ENCODE peak calls at places on chromosomes 16 and 17, in five cellular contexts. D, Q, T, G and I are unnamed samples.

GRCh38 chr16:74726736-74727135 is 26.1 kb upstream of the MLKL start:
- DNase-seq in G (no peak), Q (peak), D (peak), T (peak), I (no peak)

GRCh38 chr16:68756250-68757051 is 19.4 kb downstream of the CDH1 start:
- DNase-seq in G (peak), D (no peak), Q (peak), T (no peak), I (no peak)

GRCh38 chr17:75864448-75864871 is 9.3 kb upstream of the WBP2 start:
- DNase-seq in T (peak), Q (no peak), G (peak), D (no peak), I (no peak)

GRCh38 chr16:4463522-4464163 is 10.8 kb downstream of the NMRAL1 start:
- DNase-seq in T (no peak), G (no peak), Q (no peak), D (no peak), I (no peak)

GRCh38 chr17:69961488-69962145 is 113.4 kb upstream of the KCNJ16 start:
- DNase-seq in D (no peak), G (no peak), Q (no peak), T (peak), I (peak)

GRCh38 chr16:78566397-78567073 is 467.1 kb downstream of the WWOX start:
- DNase-seq in Q (no peak), G (no peak), D (no peak), T (no peak), I (no peak)

GRCh38 chr16:77387075-77387474 is 47.8 kb downstream of the ADAMTS18 start:
- DNase-seq in G (no peak), D (no peak), T (no peak), Q (no peak), I (peak)

GRCh38 chr16:58464047-58464915 is 35.7 kb upstream of the NDRG4 start:
- DNase-seq in D (no peak), T (no peak), Q (no peak), G (no peak), I (no peak)

GRCh38 chr16:82031116-82032084 is 3.7 kb upstream of the HSD17B2 start:
- DNase-seq in Q (peak), D (peak), G (no peak), T (peak), I (peak)

GRCh38 chr17:61468263-61468907 is 16.2 kb downstream of the TBX4 start:
- DNase-seq in D (no peak), T (no peak), Q (no peak), G (no peak), I (no peak)

GRCh38 chr17:57394375-57394774 is 138.1 kb downstream of the MSI2 start:
- DNase-seq in G (no peak), T (no peak), D (no peak), Q (no peak), I (no peak)

GRCh38 chr17:18261659-18262058 is 1.2 kb downstream of the MIEF2 start:
- DNase-seq in T (no peak), Q (no peak), D (no peak), G (no peak), I (no peak)

GRCh38 chr16:73071131-73071940 is 23.4 kb upstream of the ZFHX3 start:
- DNase-seq in D (peak), Q (peak), G (no peak), T (no peak), I (peak)

GRCh38 chr16:652454-653021 is 3.4 kb downstream of the WDR90 start:
- DNase-seq in Q (no peak), D (no peak), T (no peak), G (no peak), I (no peak)

GRCh38 chr17:75927286-75927922 is 13.4 kb downstream of the FBF1 start:
- DNase-seq in T (peak), G (no peak), Q (peak), D (peak), I (no peak)

GRCh38 chr17:81049372-81049911 is 14.5 kb downstream of the BAIAP2 start:
- DNase-seq in G (peak), Q (no peak), T (no peak), D (no peak), I (no peak)

GRCh38 chr16:24367186-24367585 is 111.1 kb downstream of the CACNG3 start:
- DNase-seq in G (no peak), Q (no peak), D (no peak), T (no peak), I (no peak)

GRCh38 chr17:37648555-37648954 is 5.3 kb upstream of the DDX52 start:
- DNase-seq in D (no peak), Q (no peak), G (no peak), T (no peak), I (peak)

GRCh38 chr16:27174798-27175197 is 28.5 kb upstream of the KDM8 start:
- DNase-seq in G (no peak), D (no peak), Q (peak), T (peak), I (no peak)

GRCh38 chr17:64041912-64042311 is 21.5 kb upstream of the ICAM2 start:
- DNase-seq in Q (no peak), D (no peak), T (no peak), G (no peak), I (no peak)

GRCh38 chr17:38868095-38868967 is 1.5 kb upstream of the LASP1 start:
- DNase-seq in G (peak), T (no peak), Q (peak), D (peak), I (peak)

GRCh38 chr16:72963921-72964320 is 84.0 kb downstream of the ZFHX3 start:
- DNase-seq in T (no peak), D (no peak), Q (no peak), G (no peak), I (no peak)

GRCh38 chr17:64262422-64263260 is at the start of gene TEX2:
- DNase-seq in Q (no peak), G (no peak), D (peak), T (peak), I (peak)

GRCh38 chr17:80664217-80664780 is 119.7 kb downstream of the RPTOR start:
- DNase-seq in T (no peak), D (no peak), Q (no peak), G (no peak), I (no peak)

GRCh38 chr17:4679652-4680051 is 24.3 kb downstream of the PELP1 start:
- DNase-seq in D (no peak), T (no peak), G (no peak), Q (peak), I (peak)

GRCh38 chr16:69880640-69881133 is 70.4 kb upstream of the CLEC18A start:
- DNase-seq in T (no peak), G (no peak), D (no peak), Q (no peak), I (no peak)

GRCh38 chr17:67377727-67378443 is 804 bp downstream of the PITPNC1 start:
- DNase-seq in G (no peak), T (peak), D (no peak), Q (peak), I (no peak)

GRCh38 chr16:86718118-86718517 is 139.8 kb downstream of the FOXL1 start:
- DNase-seq in G (peak), T (no peak), Q (peak), D (no peak), I (peak)

GRCh38 chr17:29709861-29710849 is 87.4 kb upstream of the CORO6 start:
- DNase-seq in Q (no peak), D (no peak), G (no peak), T (no peak), I (no peak)

GRCh38 chr16:47732806-47733150 is 271.6 kb downstream of the PHKB start:
- DNase-seq in G (no peak), T (no peak), D (no peak), Q (peak), I (peak)

GRCh38 chr16:22217890-22218730 is 12.0 kb downstream of the EEF2K start:
- DNase-seq in Q (peak), D (no peak), T (peak), G (peak), I (no peak)

GRCh38 chr17:35744830-35745229 is 8.2 kb downstream of the GAS2L2 start:
- DNase-seq in T (no peak), Q (no peak), D (no peak), G (no peak), I (no peak)

GRCh38 chr17:40530531-40530987 is 29.1 kb upstream of the TNS4 start:
- DNase-seq in Q (no peak), G (no peak), T (no peak), D (no peak), I (no peak)

GRCh38 chr17:5758651-5759050 is 174.3 kb upstream of the NLRP1 start:
- DNase-seq in D (peak), G (peak), Q (peak), T (peak), I (peak)

GRCh38 chr17:33220031-33220430 is 73.1 kb downstream of the ASIC2 start:
- DNase-seq in T (no peak), G (no peak), D (no peak), Q (no peak), I (no peak)
- H3K27ac ChIP-seq in T (no peak), G (no peak), D (no peak), Q (no peak), I (no peak)

GRCh38 chr17:28612936-28613872 is 781 bp downstream of the RSKR start:
- DNase-seq in Q (peak), G (no peak), D (peak), T (peak), I (peak)
- TF ChIP-seq MYC in Q (no peak), G (no peak), D (no peak), T (no peak), I (no peak)

DNA sequence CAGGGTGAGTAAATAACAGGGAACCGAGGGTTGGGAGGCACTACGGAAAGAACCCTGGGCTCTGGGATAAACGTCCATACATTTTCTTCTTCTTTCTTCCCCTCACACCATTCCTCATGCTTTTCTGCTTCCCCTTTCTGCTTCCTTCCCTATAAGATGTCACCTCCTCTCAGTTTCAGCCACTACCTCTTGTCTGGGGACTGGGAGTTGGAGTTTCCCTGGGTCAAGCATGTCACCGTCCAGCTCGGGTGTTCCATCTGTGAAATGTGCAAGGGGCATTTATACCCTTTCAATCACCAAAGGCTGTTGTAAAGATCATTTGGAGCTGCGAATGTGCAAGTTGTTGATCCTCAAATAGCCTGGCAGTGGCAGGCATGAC is 17.5 kb upstream of the CCL22 start:
- DNase-seq in Q (no peak), G (peak), D (no peak), T (no peak), I (no peak)
- H3K27ac ChIP-seq in Q (peak), G (peak), D (no peak), T (no peak), I (no peak)

DNA sequence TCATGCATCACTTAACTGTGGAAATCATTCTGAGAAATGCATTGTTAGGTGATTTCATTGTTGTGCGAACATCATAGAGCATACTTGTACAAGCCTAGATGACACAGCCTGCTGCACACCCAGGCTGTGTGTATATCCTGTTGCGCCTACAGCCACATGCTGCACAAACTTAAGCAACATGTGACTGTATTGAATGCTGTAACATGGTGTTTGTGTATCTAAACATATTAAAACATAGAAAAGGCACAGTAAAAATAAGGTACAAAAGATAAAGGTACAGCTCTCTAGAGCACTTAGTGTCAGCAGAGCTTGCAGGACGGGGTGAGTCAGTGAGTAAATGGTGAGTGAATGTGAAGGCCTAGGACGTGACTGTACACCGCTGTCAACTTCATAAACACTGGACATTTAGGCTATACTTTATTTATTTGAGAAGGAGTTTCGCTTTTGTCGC is 11.9 kb downstream of the FOXK2 start:
- DNase-seq in D (no peak), Q (no peak), T (no peak), G (no peak), I (peak)
- TF ChIP-seq MYC in D (no peak), Q (no peak), T (no peak), G (no peak), I (no peak)

DNA sequence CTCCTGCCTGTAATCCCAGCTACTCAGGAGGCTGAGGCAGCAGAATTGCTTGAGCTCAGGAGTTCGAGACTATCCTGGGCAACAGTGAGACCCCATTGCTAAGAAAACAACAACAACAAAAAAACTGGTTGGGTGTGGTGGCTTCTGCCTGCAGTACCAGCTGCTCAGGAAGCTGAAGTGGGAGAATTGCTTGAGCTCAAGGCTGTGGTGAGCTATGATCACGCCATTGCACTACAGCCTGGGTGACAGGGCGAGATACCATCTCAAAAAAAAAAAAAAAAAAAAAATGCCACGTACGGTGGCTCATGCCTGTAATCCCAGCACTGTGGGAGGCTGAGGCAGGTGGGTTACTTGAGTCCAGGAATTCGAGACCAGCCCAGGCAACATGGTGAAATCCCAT is 34.1 kb downstream of the NME2 start:
- DNase-seq in D (no peak), Q (no peak), G (no peak), T (no peak), I (no peak)
- H3K27ac ChIP-seq in D (no peak), Q (no peak), G (no peak), T (no peak), I (no peak)

GRCh38 chr16:85488414-85488813 is 124.7 kb upstream of the GSE1 start:
- DNase-seq in G (no peak), D (no peak), Q (no peak), T (no peak), I (no peak)
- TF ChIP-seq MYC in G (no peak), D (no peak), Q (no peak), T (no peak), I (no peak)